ENCODE peak calls at places on chromosomes 1 and 21, in nine cellular contexts. J is B cell, Z is foreskin fibroblast, K is mammary epithelial cell, G is nephron progenitor cell, A is choroid plexus epithelial cell, V is astrocyte of the spinal cord, T is neural progenitor cell, Q is kidney. R is an unnamed sample.

GRCh38 chr1:14571810-14572767 is 26.4 kb upstream of the KAZN start:
- DNase-seq in J (no peak), Z (no peak), K (no peak), G (peak), A (peak), V (no peak), T (peak), Q (no peak), R (peak)

GRCh38 chr21:45327458-45328197 is 39.9 kb upstream of the POFUT2 start:
- DNase-seq in J (no peak), Z (no peak), K (no peak), G (no peak), A (no peak), V (no peak), T (no peak), Q (peak), R (no peak)

GRCh38 chr1:111725192-111725591 is 14.0 kb downstream of the INKA2 start:
- DNase-seq in J (no peak), Z (no peak), K (no peak), G (peak), A (no peak), V (no peak), T (peak), Q (no peak), R (no peak)

GRCh38 chr1:202964755-202965440 is 2.2 kb downstream of the CYB5R1 start:
- DNase-seq in J (no peak), Z (peak), K (peak), G (no peak), A (peak), V (peak), T (no peak), Q (no peak), R (peak)

GRCh38 chr21:32371913-32372314 is 20.9 kb downstream of the URB1 start:
- DNase-seq in J (no peak), Z (peak), K (peak), G (no peak), A (peak), V (peak), T (no peak), Q (no peak), R (peak)

GRCh38 chr21:16370176-16370575 is 640.4 kb downstream of the USP25 start:
- DNase-seq in J (no peak), Z (no peak), K (no peak), G (no peak), A (no peak), V (no peak), T (no peak), Q (no peak), R (no peak)

GRCh38 chr1:26184086-26184485 is 6.3 kb upstream of the CATSPER4 start:
- DNase-seq in J (no peak), Z (no peak), K (no peak), G (no peak), A (no peak), V (no peak), T (no peak), Q (no peak), R (no peak)

GRCh38 chr1:156532374-156532773 is 31.8 kb upstream of the MEF2D start:
- DNase-seq in J (no peak), Z (no peak), K (no peak), G (no peak), A (no peak), V (no peak), T (no peak), Q (no peak), R (no peak)

GRCh38 chr1:216216304-216216703 is 206.9 kb downstream of the USH2A start:
- DNase-seq in J (no peak), Z (no peak), K (no peak), G (no peak), A (no peak), V (no peak), T (no peak), Q (no peak), R (no peak)

GRCh38 chr1:155277896-155278688 is 829 bp downstream of the HCN3 start:
- DNase-seq in J (peak), Z (peak), K (peak), G (peak), A (peak), V (peak), T (peak), Q (peak), R (peak)

GRCh38 chr21:27700974-27701614 is 734.2 kb upstream of the ADAMTS5 start:
- DNase-seq in J (no peak), Z (peak), K (peak), G (peak), A (peak), V (peak), T (peak), Q (peak), R (peak)

GRCh38 chr21:23162213-23162946 is 2164.2 kb downstream of the NCAM2 start:
- DNase-seq in J (no peak), Z (no peak), K (no peak), G (no peak), A (peak), V (no peak), T (no peak), Q (no peak), R (peak)

GRCh38 chr1:175208773-175209492 is 16.4 kb upstream of the KIAA0040 start:
- DNase-seq in J (peak), Z (no peak), K (no peak), G (no peak), A (no peak), V (no peak), T (no peak), Q (no peak), R (no peak)

GRCh38 chr1:30984991-30985503 is 76.5 kb upstream of the SDC3 start:
- DNase-seq in J (no peak), Z (no peak), K (no peak), G (no peak), A (no peak), V (no peak), T (no peak), Q (no peak), R (no peak)

GRCh38 chr1:182197555-182197954 is 136.0 kb upstream of the ZNF648 start:
- DNase-seq in J (no peak), Z (peak), K (no peak), G (no peak), A (no peak), V (no peak), T (no peak), Q (no peak), R (peak)

GRCh38 chr1:43552813-43553212 is 22.1 kb downstream of the PTPRF start:
- DNase-seq in J (no peak), Z (peak), K (no peak), G (no peak), A (no peak), V (no peak), T (no peak), Q (no peak), R (peak)

GRCh38 chr1:83849191-83850061 is 149.5 kb downstream of the TTLL7 start:
- DNase-seq in J (no peak), Z (peak), K (peak), G (no peak), A (no peak), V (no peak), T (no peak), Q (no peak), R (no peak)

GRCh38 chr21:16535100-16535418 is 805.3 kb downstream of the USP25 start:
- DNase-seq in J (no peak), Z (peak), K (peak), G (no peak), A (peak), V (peak), T (peak), Q (peak), R (peak)

GRCh38 chr21:36388835-36389234 is 3.6 kb downstream of the CHAF1B start:
- DNase-seq in J (no peak), Z (peak), K (peak), G (peak), A (peak), V (peak), T (peak), Q (no peak), R (no peak)

GRCh38 chr1:222387020-222387816 is 160.7 kb downstream of the HHIPL2 start:
- DNase-seq in J (no peak), Z (no peak), K (no peak), G (peak), A (no peak), V (no peak), T (peak), Q (no peak), R (peak)
- TF ChIP-seq CTCF in J (no peak), Z (no peak), K (peak), G (peak), A (peak), V (peak), T (peak), Q (no peak), R (peak)

GRCh38 chr1:113073457-113073950 is 506 bp downstream of the LRIG2 start:
- DNase-seq in J (no peak), Z (peak), K (no peak), G (peak), A (peak), V (peak), T (peak), Q (no peak), R (peak)
- TF ChIP-seq CTCF in J (no peak), Z (peak), K (peak), G (no peak), A (peak), V (peak), T (peak), Q (peak), R (peak)

GRCh38 chr1:75908717-75909152 is 23.5 kb downstream of the ASB17 start:
- DNase-seq in J (no peak), Z (peak), K (peak), G (peak), A (peak), V (peak), T (peak), Q (no peak), R (peak)
- TF ChIP-seq CTCF in J (no peak), Z (peak), K (peak), G (peak), A (peak), V (peak), T (peak), Q (peak), R (peak)

GRCh38 chr1:152018537-152018936 is 18.3 kb downstream of the S100A11 start:
- DNase-seq in J (no peak), Z (peak), K (no peak), G (peak), A (peak), V (no peak), T (peak), Q (no peak), R (no peak)
- TF ChIP-seq CTCF in J (peak), Z (peak), K (peak), G (peak), A (peak), V (peak), T (peak), Q (peak), R (no peak)

GRCh38 chr1:167715653-167716302 is 6.0 kb upstream of the MPZL1 start:
- DNase-seq in J (no peak), Z (peak), K (no peak), G (no peak), A (no peak), V (peak), T (no peak), Q (no peak), R (no peak)
- TF ChIP-seq CTCF in J (peak), Z (no peak), K (no peak), G (no peak), A (no peak), V (no peak), T (no peak), Q (no peak), R (no peak)

GRCh38 chr1:19877351-19877750 is 4.8 kb upstream of the OTUD3 start:
- DNase-seq in J (no peak), Z (no peak), K (no peak), G (no peak), A (no peak), V (no peak), T (no peak), Q (no peak), R (no peak)

GRCh38 chr1:19869929-19870328 is 12.3 kb upstream of the OTUD3 start:
- DNase-seq in J (no peak), Z (peak), K (no peak), G (no peak), A (peak), V (no peak), T (no peak), Q (no peak), R (no peak)

GRCh38 chr1:19866758-19867157 is 15.4 kb upstream of the OTUD3 start:
- DNase-seq in J (no peak), Z (peak), K (no peak), G (no peak), A (no peak), V (no peak), T (no peak), Q (no peak), R (no peak)

GRCh38 chr1:19877821-19878636 is 4.2 kb upstream of the OTUD3 start:
- DNase-seq in J (no peak), Z (peak), K (peak), G (no peak), A (no peak), V (no peak), T (peak), Q (no peak), R (peak)

GRCh38 chr1:19872190-19872589 is 10.0 kb upstream of the OTUD3 start:
- DNase-seq in J (no peak), Z (no peak), K (peak), G (no peak), A (peak), V (no peak), T (no peak), Q (no peak), R (peak)
- TF ChIP-seq CTCF in J (no peak), Z (peak), K (peak), G (no peak), A (peak), V (peak), T (no peak), Q (no peak), R (no peak)

DNA sequence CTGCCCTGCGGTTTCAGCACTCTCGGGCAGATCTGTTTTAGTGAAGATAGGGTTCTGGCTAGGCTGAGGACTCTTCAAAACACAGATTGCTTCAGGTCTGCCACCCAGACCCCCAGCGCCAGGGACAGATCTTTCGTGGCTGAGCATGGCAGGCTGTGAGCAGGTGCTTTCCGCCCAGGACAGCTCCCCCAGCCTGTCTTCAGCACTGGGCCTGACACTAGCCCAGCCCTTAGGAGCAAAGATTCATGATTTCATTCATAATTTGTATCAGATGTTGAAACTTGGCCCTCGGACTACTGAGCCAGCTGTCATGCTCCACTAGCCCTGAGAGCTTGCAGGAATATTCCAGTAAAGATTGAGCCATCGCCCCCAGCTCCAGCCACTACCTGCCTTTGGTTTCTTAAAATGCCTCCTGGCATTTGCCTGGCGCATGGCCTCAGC is 5.9 kb downstream of the ADPRS start:
- DNase-seq in J (no peak), Z (peak), K (no peak), G (no peak), A (no peak), V (no peak), T (no peak), Q (peak), R (no peak)
- TF ChIP-seq CTCF in J (no peak), Z (no peak), K (no peak), G (no peak), A (no peak), V (no peak), T (no peak), Q (no peak), R (no peak)

GRCh38 chr1:53125623-53126360 is 16.6 kb downstream of the SLC1A7 start:
- DNase-seq in J (peak), Z (peak), K (no peak), G (no peak), A (no peak), V (no peak), T (no peak), Q (peak), R (no peak)
- TF ChIP-seq CTCF in J (no peak), Z (no peak), K (no peak), G (no peak), A (no peak), V (no peak), T (no peak), Q (no peak), R (no peak)

GRCh38 chr1:32470991-32471694 is 6.3 kb downstream of the ZBTB8B start:
- DNase-seq in J (no peak), Z (no peak), K (no peak), G (no peak), A (no peak), V (no peak), T (peak), Q (no peak), R (no peak)
- TF ChIP-seq CTCF in J (peak), Z (no peak), K (peak), G (no peak), A (peak), V (peak), T (no peak), Q (no peak), R (no peak)

GRCh38 chr1:89615676-89616598 is 17.0 kb upstream of the LRRC8C start:
- DNase-seq in J (peak), Z (no peak), K (peak), G (peak), A (no peak), V (no peak), T (no peak), Q (no peak), R (peak)
- TF ChIP-seq CTCF in J (peak), Z (peak), K (peak), G (peak), A (peak), V (peak), T (peak), Q (peak), R (peak)

R was measured in MCF 10A.